ENCODE peak calls at places on chromosome 5, in five cellular contexts. E is foreskin keratinocyte, H is IMR-90, T is upper lobe of left lung, N is transverse colon. Q is an unnamed sample.
A peak's percentile ranks its signal among the peaks of the same experiment; 100 is the strongest.

GRCh38 chr5:124628721-124629596 is 117.5 kb downstream of the ZNF608 start:
- DNase-seq in T (peak; percentile 65), H (peak; percentile 99), N (no peak), E (peak; percentile 78), Q (no peak)

GRCh38 chr5:140266471-140267200 is 36.3 kb downstream of the PFDN1 start:
- DNase-seq in T (no peak), H (no peak), E (no peak), N (no peak), Q (no peak)

GRCh38 chr5:169944922-169945675 is 35.2 kb downstream of the INSYN2B start:
- DNase-seq in T (no peak), H (peak; percentile 21), N (no peak), E (no peak), Q (no peak)

GRCh38 chr5:137649228-137649890 is 86.5 kb downstream of the KLHL3 start:
- DNase-seq in E (no peak), H (peak; percentile 60), T (no peak), N (no peak), Q (no peak)

GRCh38 chr5:131495536-131496399 is 139.3 kb downstream of the RAPGEF6 start:
- DNase-seq in T (no peak), H (no peak), N (no peak), E (no peak), Q (no peak)

GRCh38 chr5:16787278-16787677 is 148.8 kb downstream of the MYO10 start:
- DNase-seq in H (no peak), T (no peak), N (no peak), E (no peak), Q (no peak)

GRCh38 chr5:132364319-132364718 is 5.2 kb upstream of the SLC22A5 start:
- DNase-seq in T (no peak), E (peak; percentile 73), H (peak; percentile 72), N (no peak), Q (no peak)

GRCh38 chr5:112049738-112050137 is 292.7 kb upstream of the NREP start:
- DNase-seq in E (no peak), T (no peak), N (no peak), H (peak; percentile 25), Q (no peak)

GRCh38 chr5:169956756-169957155 is 23.5 kb downstream of the INSYN2B start:
- DNase-seq in E (no peak), H (peak; percentile 46), N (no peak), T (no peak), Q (no peak)

GRCh38 chr5:150245111-150245789 is 44.3 kb downstream of the CAMK2A start:
- DNase-seq in E (no peak), T (no peak), H (peak; percentile 28), N (no peak), Q (no peak)

GRCh38 chr5:119031905-119032304 is 39.0 kb upstream of the DMXL1 start:
- DNase-seq in E (no peak), T (no peak), N (no peak), H (no peak), Q (no peak)

GRCh38 chr5:17118631-17119030 is 98.8 kb upstream of the BASP1 start:
- DNase-seq in H (peak; percentile 99), E (peak; percentile 72), N (peak; percentile 50), T (no peak), Q (no peak)

GRCh38 chr5:179275381-179275878 is 69.8 kb downstream of the ADAMTS2 start:
- DNase-seq in H (no peak), N (no peak), E (no peak), T (no peak), Q (no peak)
- H3K4me1 ChIP-seq in H (peaks cover 58% of the 10 kb centered on the region), N (peaks cover 5% of the 10 kb centered on the region), E (no peaks in the 10 kb centered on the region), T (peaks cover 17% of the 10 kb centered on the region), Q (no peaks in the 10 kb centered on the region)

DNA sequence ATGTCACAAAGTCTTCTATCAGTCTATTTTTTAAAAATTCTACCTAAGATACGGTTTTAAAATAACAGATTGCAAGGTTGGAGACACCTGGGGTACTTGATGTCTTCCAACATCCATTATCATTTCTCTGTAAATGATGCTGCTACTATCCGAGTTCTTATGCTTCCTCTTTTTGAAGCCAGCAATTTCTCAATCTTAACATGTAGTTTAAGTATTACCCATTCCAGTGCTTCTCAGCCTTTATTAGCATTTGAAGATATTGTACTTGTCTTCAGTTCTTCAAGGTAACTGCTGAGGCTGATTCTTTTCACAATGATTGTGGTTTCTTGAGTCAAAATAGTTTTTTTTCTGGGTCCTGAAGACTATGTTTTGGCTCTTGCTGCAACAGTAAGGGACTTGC is 96.4 kb upstream of the SELENOP start:
- DNase-seq in E (no peak), T (no peak), N (no peak), H (no peak), Q (no peak)
- H3K4me1 ChIP-seq in E (no peaks in the 10 kb centered on the region), T (peaks cover 4% of the 10 kb centered on the region), N (no peaks in the 10 kb centered on the region), H (no peaks in the 10 kb centered on the region), Q (no peaks in the 10 kb centered on the region)

GRCh38 chr5:178329331-178329730 is 96.7 kb upstream of the PHYKPL start:
- DNase-seq in E (no peak), H (no peak), T (no peak), N (no peak), Q (no peak)
- H3K4me1 ChIP-seq in E (no peaks in the 10 kb centered on the region), H (no peaks in the 10 kb centered on the region), T (peaks cover 24% of the 10 kb centered on the region), N (peaks cover 10% of the 10 kb centered on the region), Q (no peaks in the 10 kb centered on the region)

DNA sequence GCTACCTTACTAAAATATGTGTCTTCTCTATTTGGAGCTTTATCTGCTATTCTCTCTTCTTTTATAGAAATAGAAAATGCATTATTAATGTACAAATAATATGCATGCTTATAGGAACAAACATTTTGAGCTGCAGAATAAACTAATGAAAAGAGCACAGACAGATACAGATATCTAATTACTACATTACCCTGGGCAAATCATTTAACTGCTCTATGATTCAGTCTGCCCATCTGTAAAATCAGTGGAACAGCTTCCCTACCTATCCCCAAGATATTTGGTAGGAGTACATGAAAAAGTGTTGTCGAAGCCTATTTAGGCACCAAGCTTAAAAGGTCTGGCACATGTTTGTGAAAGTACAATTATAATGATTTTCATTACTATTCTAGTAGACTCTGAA is 166.3 kb downstream of the EFNA5 start:
- DNase-seq in N (no peak), H (no peak), T (no peak), E (no peak), Q (no peak)
- H3K4me1 ChIP-seq in N (peaks cover 5% of the 10 kb centered on the region), H (peaks cover 6% of the 10 kb centered on the region), T (no peaks in the 10 kb centered on the region), E (no peaks in the 10 kb centered on the region), Q (no peaks in the 10 kb centered on the region)